ENCODE peak calls at places on chromosomes 7 and 10, in seven cellular contexts. One of them, this sample, is unnamed.

GRCh38 chr7:151558575-151558974 is 38.9 kb upstream of the RHEB start:
- DNase-seq in cardiac fibroblast: peak
- DNase-seq in HEK293T: no peak
- DNase-seq in naive thymus-derived CD8-positive, alpha-beta T cell: no peak
- DNase-seq in SK-MEL-5: no peak
- DNase-seq in NCI-H1105 treated with DMSO at 0.1 percent for 48 hours: no peak
- DNase-seq in CD4-positive, CD25-positive, alpha-beta regulatory T cell: no peak
- DNase-seq in this sample: no peak

GRCh38 chr10:86974484-86974883 is 6.2 kb downstream of the ADIRF start:
- DNase-seq in cardiac fibroblast: no peak
- DNase-seq in HEK293T: no peak
- DNase-seq in naive thymus-derived CD8-positive, alpha-beta T cell: no peak
- DNase-seq in SK-MEL-5: no peak
- DNase-seq in NCI-H1105 treated with DMSO at 0.1 percent for 48 hours: no peak
- DNase-seq in CD4-positive, CD25-positive, alpha-beta regulatory T cell: no peak
- DNase-seq in this sample: no peak

GRCh38 chr7:117800406-117800805 is 72.8 kb downstream of the CTTNBP2 start:
- DNase-seq in cardiac fibroblast: no peak
- DNase-seq in HEK293T: no peak
- DNase-seq in naive thymus-derived CD8-positive, alpha-beta T cell: no peak
- DNase-seq in SK-MEL-5: no peak
- DNase-seq in NCI-H1105 treated with DMSO at 0.1 percent for 48 hours: no peak
- DNase-seq in CD4-positive, CD25-positive, alpha-beta regulatory T cell: no peak
- DNase-seq in this sample: no peak

GRCh38 chr10:63155388-63156028 is 22.4 kb downstream of the NRBF2 start:
- DNase-seq in cardiac fibroblast: no peak
- DNase-seq in HEK293T: no peak
- DNase-seq in naive thymus-derived CD8-positive, alpha-beta T cell: no peak
- DNase-seq in SK-MEL-5: no peak
- DNase-seq in NCI-H1105 treated with DMSO at 0.1 percent for 48 hours: no peak
- DNase-seq in CD4-positive, CD25-positive, alpha-beta regulatory T cell: no peak
- DNase-seq in this sample: no peak

GRCh38 chr7:118330373-118330772 is 105.9 kb downstream of the ANKRD7 start:
- DNase-seq in cardiac fibroblast: no peak
- DNase-seq in HEK293T: no peak
- DNase-seq in naive thymus-derived CD8-positive, alpha-beta T cell: no peak
- DNase-seq in SK-MEL-5: no peak
- DNase-seq in NCI-H1105 treated with DMSO at 0.1 percent for 48 hours: no peak
- DNase-seq in CD4-positive, CD25-positive, alpha-beta regulatory T cell: no peak
- DNase-seq in this sample: no peak

GRCh38 chr7:596071-596818 is 76.6 kb upstream of the PDGFA start:
- DNase-seq in cardiac fibroblast: no peak
- DNase-seq in HEK293T: no peak
- DNase-seq in naive thymus-derived CD8-positive, alpha-beta T cell: no peak
- DNase-seq in SK-MEL-5: no peak
- DNase-seq in NCI-H1105 treated with DMSO at 0.1 percent for 48 hours: no peak
- DNase-seq in CD4-positive, CD25-positive, alpha-beta regulatory T cell: no peak
- DNase-seq in this sample: no peak

GRCh38 chr7:130912910-130913720 is 179.1 kb upstream of the KLF14 start:
- DNase-seq in cardiac fibroblast: peak
- DNase-seq in HEK293T: no peak
- DNase-seq in naive thymus-derived CD8-positive, alpha-beta T cell: peak
- DNase-seq in SK-MEL-5: peak
- DNase-seq in NCI-H1105 treated with DMSO at 0.1 percent for 48 hours: no peak
- DNase-seq in CD4-positive, CD25-positive, alpha-beta regulatory T cell: peak
- DNase-seq in this sample: no peak

GRCh38 chr7:816300-816750 is 16.0 kb upstream of the SUN1 start:
- DNase-seq in cardiac fibroblast: peak
- DNase-seq in HEK293T: peak
- DNase-seq in naive thymus-derived CD8-positive, alpha-beta T cell: peak
- DNase-seq in SK-MEL-5: peak
- DNase-seq in NCI-H1105 treated with DMSO at 0.1 percent for 48 hours: peak
- DNase-seq in CD4-positive, CD25-positive, alpha-beta regulatory T cell: peak
- DNase-seq in this sample: peak

This sample was measured in WERI-Rb-1.